ENCODE peak calls at places on chromosome 4, in seven cellular contexts. P is cardiac fibroblast, O is epithelial cell of proximal tubule, R is mesothelial cell of epicardium, N is fibroblast of lung, Z is colonic mucosa, I is left ventricle myocardium inferior. A is an unnamed sample.

GRCh38 chr4:27267435-27268355 is 407.1 kb downstream of the STIM2 start:
- DNase-seq in N (no peak), I (no peak), Z (no peak), P (no peak), R (no peak), O (no peak), A (no peak)

GRCh38 chr4:145945431-145946155 is 7.0 kb upstream of the ZNF827 start:
- DNase-seq in N (no peak), O (no peak), P (no peak), Z (no peak), R (no peak), I (no peak), A (no peak)

GRCh38 chr4:74431113-74431826 is 13.7 kb upstream of the AREG start:
- DNase-seq in R (no peak), N (peak), O (no peak), I (no peak), Z (no peak), P (peak), A (no peak)

GRCh38 chr4:98716796-98717195 is 58.4 kb upstream of the TSPAN5 start:
- DNase-seq in N (no peak), I (no peak), O (no peak), Z (no peak), P (no peak), R (no peak), A (no peak)

GRCh38 chr4:8267077-8267476 is 2.5 kb upstream of the HTRA3 start:
- DNase-seq in P (peak), R (peak), N (peak), Z (peak), I (peak), O (no peak), A (peak)

GRCh38 chr4:5165419-5166369 is 114.4 kb downstream of the STK32B start:
- DNase-seq in N (peak), P (peak), O (no peak), R (no peak), I (no peak), Z (no peak), A (no peak)

GRCh38 chr4:185424905-185425599 is 712 bp downstream of the UFSP2 start:
- DNase-seq in R (no peak), N (peak), I (no peak), P (no peak), Z (no peak), O (no peak), A (no peak)

GRCh38 chr4:6957994-6958393 is 48.4 kb downstream of the TBC1D14 start:
- DNase-seq in I (no peak), O (no peak), Z (peak), P (no peak), R (no peak), N (no peak), A (no peak)

GRCh38 chr4:164221631-164222030 is 532.3 kb upstream of the SMIM31 start:
- DNase-seq in O (no peak), N (no peak), R (no peak), I (no peak), Z (no peak), P (peak), A (no peak)

GRCh38 chr4:54998991-54999390 is 126.4 kb downstream of the KDR start:
- DNase-seq in N (peak), O (no peak), Z (no peak), P (peak), I (no peak), R (no peak), A (no peak)

GRCh38 chr4:113289736-113290135 is 240.3 kb downstream of the ANK2 start:
- DNase-seq in N (peak), R (no peak), P (peak), I (no peak), Z (no peak), O (no peak), A (no peak)

GRCh38 chr4:154908168-154908567 is 127.1 kb downstream of the RBM46 start:
- DNase-seq in O (no peak), Z (no peak), N (no peak), R (no peak), I (no peak), P (peak), A (no peak)

GRCh38 chr4:37653601-37654000 is 32.6 kb downstream of the RELL1 start:
- DNase-seq in P (no peak), R (no peak), I (no peak), N (no peak), O (no peak), Z (no peak), A (no peak)

GRCh38 chr4:48546336-48546735 is 56.3 kb downstream of the ZAR1 start:
- DNase-seq in P (peak), O (no peak), I (no peak), R (peak), Z (no peak), N (peak), A (peak)

GRCh38 chr4:1412376-1413220 is 6.4 kb upstream of the NKX1-1 start:
- DNase-seq in N (no peak), O (no peak), P (no peak), Z (peak), I (no peak), R (peak), A (no peak)

GRCh38 chr4:23934915-23935314 is 45.1 kb upstream of the PPARGC1A start:
- DNase-seq in O (peak), N (peak), Z (peak), R (no peak), I (peak), P (peak), A (peak)

GRCh38 chr4:139575072-139575471 is 19.1 kb upstream of the SETD7 start:
- DNase-seq in P (no peak), Z (no peak), N (no peak), O (no peak), R (no peak), I (no peak), A (no peak)

GRCh38 chr4:3811621-3812020 is 45.4 kb downstream of the ADRA2C start:
- DNase-seq in R (no peak), O (no peak), Z (no peak), I (no peak), P (no peak), N (no peak), A (no peak)

GRCh38 chr4:151049430-151049884 is 34.4 kb upstream of the LRBA start:
- DNase-seq in Z (no peak), P (no peak), O (no peak), I (no peak), N (no peak), R (no peak), A (no peak)

DNA sequence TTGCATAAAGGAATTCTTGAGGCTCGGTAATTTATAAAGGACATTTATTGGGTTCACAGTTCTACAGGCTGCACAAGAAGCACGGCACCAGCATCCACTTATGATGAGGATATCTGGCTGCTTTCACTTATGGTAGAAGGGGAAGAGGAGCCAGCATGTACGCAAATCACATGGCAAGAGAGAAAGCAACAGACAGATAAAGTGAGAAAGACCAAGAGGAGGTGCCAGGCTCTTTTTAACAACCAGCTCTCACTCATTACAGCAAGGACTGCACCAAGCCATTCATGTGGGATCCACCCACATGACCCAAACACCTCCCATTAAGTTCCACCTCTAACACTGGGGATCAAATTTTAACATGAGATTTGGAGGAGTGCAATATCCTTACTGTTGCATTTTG is 1198.2 kb downstream of the ADGRL3 start:
- DNase-seq in N (no peak), I (no peak), Z (no peak), R (no peak), O (no peak), P (no peak), A (no peak)
- TF ChIP-seq CTCF in N (no peak), I (no peak), Z (no peak), R (no peak), O (no peak), P (no peak), A (no peak)

GRCh38 chr4:108611360-108611759 is 9.0 kb upstream of the RPL34 start:
- DNase-seq in O (no peak), Z (no peak), P (peak), I (no peak), N (peak), R (no peak), A (no peak)
- TF ChIP-seq CTCF in O (peak), Z (no peak), P (peak), I (peak), N (no peak), R (no peak), A (no peak)

GRCh38 chr4:33255507-33255906 is 2535.3 kb downstream of the PCDH7 start:
- DNase-seq in I (no peak), N (no peak), R (no peak), P (no peak), Z (no peak), O (no peak), A (no peak)

GRCh38 chr4:33255094-33255493 is 2534.9 kb downstream of the PCDH7 start:
- DNase-seq in O (no peak), Z (no peak), R (no peak), I (no peak), P (no peak), N (no peak), A (no peak)
- TF ChIP-seq CTCF in O (no peak), Z (no peak), R (no peak), I (no peak), P (no peak), N (no peak), A (no peak)

DNA sequence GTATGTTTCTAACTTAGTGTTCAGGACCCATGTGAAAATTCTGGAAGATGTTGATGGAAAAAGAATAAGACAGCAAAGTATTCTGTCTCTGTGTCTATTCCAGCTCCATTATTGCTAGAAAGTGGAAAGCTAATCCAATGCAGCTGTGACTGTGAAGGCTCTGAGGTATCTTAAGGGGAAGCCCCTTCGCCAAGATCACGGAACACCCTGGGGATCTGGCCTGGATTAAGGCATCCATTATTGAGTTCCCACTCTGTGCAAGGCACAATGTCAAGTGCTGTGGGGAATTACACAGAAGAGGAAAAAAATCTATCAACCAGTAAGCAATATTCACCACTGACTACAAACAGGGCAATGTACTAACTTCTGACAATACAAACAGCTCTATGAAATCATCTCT is 222.2 kb downstream of the LDB2 start:
- DNase-seq in O (no peak), R (no peak), Z (no peak), I (peak), N (no peak), P (no peak), A (no peak)
- TF ChIP-seq CTCF in O (no peak), R (no peak), Z (no peak), I (no peak), N (no peak), P (no peak), A (no peak)

A was measured in Calu3.